ENCODE peak calls at places on chromosomes 5 and 9, in four cellular contexts. Q is activated effector memory CD4-positive, alpha-beta T cell treated with Interleukin-2 at 50 U/mL for 16 hours; P is stimulated activated CD4-positive, alpha-beta T cell treated with anti-CD3 and anti-CD28 coated beads, Interleukin-15, amount 100 ng/mL, for 1 hour; Y is GM03348. K is an unnamed sample.

GRCh38 chr5:26700759-26701384 is 337.5 kb downstream of the CDH9 start:
- DNase-seq in Q (no peak), Y (peak), P (no peak), K (no peak)

GRCh38 chr9:112548836-112549235 is 62.2 kb downstream of the KIAA1958 start:
- DNase-seq in Q (no peak), Y (no peak), P (no peak), K (no peak)

GRCh38 chr9:4923580-4924544 is 61.2 kb upstream of the JAK2 start:
- DNase-seq in Q (no peak), Y (peak), P (no peak), K (no peak)

GRCh38 chr5:93715327-93715726 is 26.1 kb downstream of the POU5F2 start:
- DNase-seq in Y (no peak), Q (no peak), P (no peak), K (no peak)

GRCh38 chr5:179114756-179115155 is 54.6 kb downstream of the ZNF354C start:
- DNase-seq in P (no peak), Y (no peak), Q (no peak), K (no peak)

GRCh38 chr9:131125038-131125287 is 423 bp upstream of the NUP214 start:
- DNase-seq in Q (no peak), Y (no peak), P (no peak), K (no peak)

GRCh38 chr9:69771775-69772418 is 12.1 kb upstream of the PTAR1 start:
- DNase-seq in P (no peak), Y (peak), Q (no peak), K (no peak)

GRCh38 chr5:118558871-118559270 is 429.5 kb downstream of the DTWD2 start:
- DNase-seq in Q (no peak), P (no peak), Y (no peak), K (no peak)

GRCh38 chr5:28483327-28484025 is 1445.1 kb upstream of the CDH9 start:
- DNase-seq in Y (no peak), Q (no peak), P (no peak), K (no peak)

GRCh38 chr5:68515514-68515913 is 300.0 kb downstream of the PIK3R1 start:
- DNase-seq in Y (no peak), P (no peak), Q (no peak), K (no peak)

GRCh38 chr9:14389146-14389545 is 75.2 kb upstream of the NFIB start:
- DNase-seq in Q (no peak), P (no peak), Y (no peak), K (no peak)

GRCh38 chr9:74942801-74943200 is 9.9 kb downstream of the C9orf40 start:
- DNase-seq in Q (no peak), P (no peak), Y (no peak), K (no peak)

GRCh38 chr9:134059188-134059641 is 8.6 kb downstream of the BRD3 start:
- DNase-seq in P (no peak), Q (no peak), Y (no peak), K (no peak)

GRCh38 chr9:129979346-129979745 is 63.6 kb downstream of the FNBP1 start:
- DNase-seq in Q (no peak), Y (no peak), P (no peak), K (no peak)

GRCh38 chr5:45691656-45692055 is 4.5 kb downstream of the HCN1 start:
- DNase-seq in Q (no peak), Y (no peak), P (no peak), K (no peak)

GRCh38 chr5:172789687-172790495 is 18.9 kb upstream of the DUSP1 start:
- DNase-seq in P (no peak), Y (no peak), Q (no peak), K (no peak)

GRCh38 chr9:134597957-134598883 is 43.4 kb upstream of the COL5A1 start:
- DNase-seq in P (no peak), Q (no peak), Y (no peak), K (peak)

GRCh38 chr5:94754824-94755223 is 136.4 kb downstream of the SLF1 start:
- DNase-seq in Y (no peak), Q (no peak), P (no peak), K (no peak)

GRCh38 chr9:125953314-125954019 is 206.3 kb downstream of the PBX3 start:
- DNase-seq in Q (no peak), P (no peak), Y (no peak), K (no peak)

GRCh38 chr5:6535594-6535993 is 86.9 kb downstream of the UBE2QL1 start:
- DNase-seq in Y (no peak), Q (no peak), P (no peak), K (no peak)

GRCh38 chr5:114408847-114409246 is 47.0 kb downstream of the KCNN2 start:
- DNase-seq in Q (no peak), Y (no peak), P (no peak), K (no peak)

GRCh38 chr5:15791274-15791673 is 291.3 kb downstream of the FBXL7 start:
- DNase-seq in Q (no peak), Y (no peak), P (no peak), K (no peak)

GRCh38 chr5:17103471-17103870 is 114.0 kb upstream of the BASP1 start:
- DNase-seq in Q (no peak), P (no peak), Y (no peak), K (no peak)

GRCh38 chr5:32474201-32474854 is 29.8 kb upstream of the ZFR start:
- DNase-seq in Y (no peak), Q (no peak), P (no peak), K (no peak)

GRCh38 chr5:139744471-139745120 is 51.0 kb upstream of the PSD2 start:
- DNase-seq in Y (no peak), P (no peak), Q (no peak), K (no peak)

GRCh38 chr5:39912880-39913279 is 488.1 kb upstream of the DAB2 start:
- DNase-seq in Q (no peak), P (no peak), Y (no peak), K (no peak)

GRCh38 chr9:2791246-2791645 is 52.6 kb downstream of the PUM3 start:
- DNase-seq in Y (no peak), P (no peak), Q (no peak), K (no peak)

GRCh38 chr9:76216161-76216649 is 178.0 kb downstream of the RFK start:
- DNase-seq in Q (no peak), P (no peak), Y (peak), K (no peak)

GRCh38 chr9:88387035-88387732 is 1.1 kb upstream of the SPIN1 start:
- DNase-seq in P (no peak), Y (peak), Q (no peak), K (peak)

GRCh38 chr5:136374003-136374402 is 8.7 kb upstream of the TRPC7 start:
- DNase-seq in Y (no peak), P (no peak), Q (no peak), K (no peak)